ENCODE peak calls at places on chromosomes 13 and 19, in four cellular contexts. One of them, this sample, is unnamed.

GRCh38 chr19:49688531-49689132 is 762 bp upstream of the ADM5 start:
- DNase-seq in endothelial cell of umbilical vein: peak; percentile 70
- DNase-seq in IMR-90: no peak
- DNase-seq in K562: no peak
- DNase-seq in this sample: no peak

GRCh38 chr19:10885241-10886169 is 14.2 kb downstream of the CARM1 start:
- DNase-seq in endothelial cell of umbilical vein: no peak
- DNase-seq in IMR-90: no peak
- DNase-seq in K562: no peak
- DNase-seq in this sample: no peak

GRCh38 chr19:5430237-5430636 is 25.0 kb upstream of the ZNRF4 start:
- DNase-seq in K562: peak; percentile 66
- DNase-seq in IMR-90: no peak
- DNase-seq in endothelial cell of umbilical vein: no peak
- DNase-seq in this sample: no peak

GRCh38 chr13:73216381-73216831 is 157.6 kb downstream of the KLF5 start:
- DNase-seq in IMR-90: no peak
- DNase-seq in K562: no peak
- DNase-seq in endothelial cell of umbilical vein: no peak
- DNase-seq in this sample: no peak

GRCh38 chr19:40312533-40312932 is 27.4 kb upstream of the AKT2 start:
- DNase-seq in IMR-90: no peak
- DNase-seq in endothelial cell of umbilical vein: no peak
- DNase-seq in K562: no peak
- DNase-seq in this sample: no peak

GRCh38 chr19:46748325-46749109 is 2.3 kb upstream of the STRN4 start:
- DNase-seq in IMR-90: peak; percentile 56
- DNase-seq in K562: peak; percentile 72
- DNase-seq in endothelial cell of umbilical vein: peak; percentile 69
- DNase-seq in this sample: no peak

GRCh38 chr19:49150106-49150943 is 4.9 kb downstream of the HRC start:
- DNase-seq in endothelial cell of umbilical vein: peak; percentile 83
- DNase-seq in K562: peak; percentile 89
- DNase-seq in IMR-90: peak; percentile 65
- DNase-seq in this sample: no peak

GRCh38 chr13:32150239-32150638 is 118.7 kb downstream of the FRY start:
- DNase-seq in K562: no peak
- DNase-seq in IMR-90: peak; percentile 11
- DNase-seq in endothelial cell of umbilical vein: no peak
- DNase-seq in this sample: no peak

GRCh38 chr13:109479991-109480696 is 306.2 kb downstream of the IRS2 start:
- DNase-seq in K562: no peak
- DNase-seq in IMR-90: peak; percentile 40
- DNase-seq in endothelial cell of umbilical vein: no peak
- DNase-seq in this sample: no peak

GRCh38 chr13:59247166-59247565 is 916.6 kb downstream of the DIAPH3 start:
- DNase-seq in IMR-90: no peak
- DNase-seq in K562: no peak
- DNase-seq in endothelial cell of umbilical vein: peak; percentile 15
- DNase-seq in this sample: no peak

GRCh38 chr19:14091086-14091884 is 734 bp upstream of the SAMD1 start:
- DNase-seq in endothelial cell of umbilical vein: peak; percentile 66
- DNase-seq in K562: peak; percentile 92
- DNase-seq in IMR-90: peak; percentile 64
- DNase-seq in this sample: no peak

GRCh38 chr19:6501740-6502648 is at the start of gene TUBB4A:
- DNase-seq in endothelial cell of umbilical vein: no peak
- DNase-seq in IMR-90: no peak
- DNase-seq in K562: peak; percentile 67
- DNase-seq in this sample: no peak

GRCh38 chr19:29737461-29738000 is 22.5 kb upstream of the C19orf12 start:
- DNase-seq in endothelial cell of umbilical vein: no peak
- DNase-seq in K562: no peak
- DNase-seq in IMR-90: no peak
- DNase-seq in this sample: no peak

GRCh38 chr13:27522847-27523246 is 72.5 kb upstream of the MTIF3 start:
- DNase-seq in K562: no peak
- DNase-seq in IMR-90: no peak
- DNase-seq in endothelial cell of umbilical vein: no peak
- DNase-seq in this sample: no peak

GRCh38 chr13:110713981-110714797 is 689 bp downstream of the ING1 start:
- DNase-seq in IMR-90: peak; percentile 32
- DNase-seq in endothelial cell of umbilical vein: peak; percentile 47
- DNase-seq in K562: peak; percentile 12
- DNase-seq in this sample: no peak

GRCh38 chr13:65378943-65379519 is 1851.1 kb downstream of the PCDH9 start:
- DNase-seq in K562: no peak
- DNase-seq in IMR-90: peak; percentile 27
- DNase-seq in endothelial cell of umbilical vein: peak; percentile 10
- DNase-seq in this sample: no peak
- TF ChIP-seq FOS in K562: no peak
- TF ChIP-seq FOS in IMR-90: no peak
- TF ChIP-seq FOS in endothelial cell of umbilical vein: no peak
- TF ChIP-seq FOS in this sample: no peak

DNA sequence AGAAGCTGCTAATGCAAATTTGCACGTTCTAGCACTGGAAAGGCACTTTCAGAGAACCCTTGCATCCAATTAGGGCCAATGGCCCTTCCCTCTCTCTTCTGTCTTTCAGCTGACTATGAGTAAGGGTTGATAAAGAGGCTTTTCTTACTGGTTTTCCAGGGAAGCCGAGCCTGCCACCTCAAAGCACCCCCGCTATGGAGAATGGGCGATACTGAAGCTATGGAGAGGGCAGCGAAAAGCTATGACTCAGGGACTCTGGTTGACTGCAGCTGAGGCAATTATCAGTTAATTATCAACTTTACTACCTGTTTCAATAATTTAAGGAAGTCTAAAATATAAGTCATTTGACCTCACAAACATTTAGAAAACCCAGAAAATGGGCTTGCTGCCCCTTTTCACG is 115.8 kb downstream of the TRPC4 start:
- DNase-seq in endothelial cell of umbilical vein: no peak
- DNase-seq in K562: no peak
- DNase-seq in IMR-90: no peak
- DNase-seq in this sample: no peak
- TF ChIP-seq CTCF in endothelial cell of umbilical vein: no peak
- TF ChIP-seq CTCF in K562: no peak
- TF ChIP-seq CTCF in IMR-90: no peak
- TF ChIP-seq CTCF in this sample: no peak

GRCh38 chr13:39450176-39450575 is 152.8 kb downstream of the LHFPL6 start:
- DNase-seq in K562: no peak
- DNase-seq in IMR-90: no peak
- DNase-seq in endothelial cell of umbilical vein: no peak
- DNase-seq in this sample: no peak

GRCh38 chr13:39452412-39452811 is 150.6 kb downstream of the LHFPL6 start:
- DNase-seq in K562: no peak
- DNase-seq in IMR-90: no peak
- DNase-seq in endothelial cell of umbilical vein: no peak
- DNase-seq in this sample: no peak

GRCh38 chr13:39451301-39451700 is 151.7 kb downstream of the LHFPL6 start:
- DNase-seq in IMR-90: peak; percentile 16
- DNase-seq in endothelial cell of umbilical vein: peak; percentile 83
- DNase-seq in K562: no peak
- DNase-seq in this sample: no peak

GRCh38 chr13:39452834-39453233 is 150.2 kb downstream of the LHFPL6 start:
- DNase-seq in K562: no peak
- DNase-seq in endothelial cell of umbilical vein: no peak
- DNase-seq in IMR-90: no peak
- DNase-seq in this sample: no peak

GRCh38 chr13:39451860-39452301 is 151.1 kb downstream of the LHFPL6 start:
- DNase-seq in K562: no peak
- DNase-seq in endothelial cell of umbilical vein: peak; percentile 86
- DNase-seq in IMR-90: peak; percentile 30
- DNase-seq in this sample: no peak
- TF ChIP-seq FOS in K562: no peak
- TF ChIP-seq FOS in endothelial cell of umbilical vein: no peak
- TF ChIP-seq FOS in IMR-90: no peak
- TF ChIP-seq FOS in this sample: no peak

GRCh38 chr19:8641908-8642547 is 11.6 kb downstream of the NFILZ start:
- DNase-seq in K562: peak; percentile 53
- DNase-seq in endothelial cell of umbilical vein: peak; percentile 44
- DNase-seq in IMR-90: peak; percentile 65
- DNase-seq in this sample: no peak
- TF ChIP-seq CTCF in K562: peak; percentile 48
- TF ChIP-seq CTCF in endothelial cell of umbilical vein: peak; percentile 49
- TF ChIP-seq CTCF in IMR-90: peak; percentile 64
- TF ChIP-seq CTCF in this sample: peak; percentile 46

GRCh38 chr19:56837492-56837891 is 3.0 kb downstream of the PEG3 start:
- DNase-seq in IMR-90: no peak
- DNase-seq in endothelial cell of umbilical vein: no peak
- DNase-seq in K562: no peak
- DNase-seq in this sample: no peak
- TF ChIP-seq FOS in IMR-90: no peak
- TF ChIP-seq FOS in endothelial cell of umbilical vein: no peak
- TF ChIP-seq FOS in K562: no peak
- TF ChIP-seq FOS in this sample: no peak

This sample was measured in GM12878.